ENCODE peak calls at places on chromosomes 13 and 19, in nine cellular contexts. B is H7, T is right lobe of liver, F is IMR-90, X is WTC11, I is astrocyte of the spinal cord, N is neuronal stem cell, Q is renal cortical epithelial cell, U is NCI-H345. R is an unnamed sample.

GRCh38 chr13:66033924-66034323 is 1196.2 kb downstream of the PCDH9 start:
- DNase-seq in I (no peak), N (no peak), B (peak), F (no peak), T (no peak), U (no peak), X (no peak), Q (no peak), R (no peak)

GRCh38 chr19:14410054-14410774 is 8.9 kb downstream of the DDX39A start:
- DNase-seq in N (no peak), U (no peak), X (no peak), T (no peak), I (no peak), B (peak), Q (no peak), F (no peak), R (peak)

GRCh38 chr19:51098366-51099069 is 9.7 kb downstream of the CTU1 start:
- DNase-seq in N (no peak), U (no peak), F (no peak), Q (no peak), X (no peak), B (peak), I (no peak), T (peak), R (no peak)

GRCh38 chr13:81872581-81872980 is 1531.7 kb upstream of the SPRY2 start:
- DNase-seq in I (peak), X (no peak), U (peak), T (no peak), B (peak), F (no peak), Q (peak), N (peak), R (no peak)

GRCh38 chr13:51122868-51123267 is 11.8 kb upstream of the C13orf42 start:
- DNase-seq in U (no peak), B (no peak), T (no peak), I (no peak), Q (peak), N (no peak), F (no peak), X (no peak), R (no peak)

GRCh38 chr13:113819731-113820715 is 43.9 kb downstream of the GAS6 start:
- DNase-seq in B (no peak), U (no peak), T (no peak), X (no peak), Q (no peak), F (no peak), N (no peak), I (peak), R (no peak)

GRCh38 chr13:110412132-110412912 is 105.2 kb downstream of the COL4A2 start:
- DNase-seq in I (peak), B (peak), X (peak), N (peak), Q (peak), F (peak), U (peak), T (peak), R (peak)

GRCh38 chr13:69545500-69546025 is 562.1 kb upstream of the ATXN8OS start:
- DNase-seq in Q (no peak), T (no peak), B (no peak), X (no peak), N (no peak), I (no peak), F (no peak), U (no peak), R (no peak)

GRCh38 chr19:2022289-2022688 is 6.8 kb upstream of the BTBD2 start:
- DNase-seq in N (no peak), T (no peak), U (no peak), I (no peak), Q (no peak), B (no peak), F (no peak), X (no peak), R (no peak)

GRCh38 chr13:99944606-99945005 is 27.0 kb downstream of the ZIC5 start:
- DNase-seq in Q (no peak), I (no peak), T (no peak), B (no peak), N (no peak), F (no peak), U (no peak), X (no peak), R (no peak)

GRCh38 chr19:6751189-6751588 is 11.7 kb downstream of the TRIP10 start:
- DNase-seq in X (no peak), I (no peak), F (no peak), Q (no peak), U (no peak), N (no peak), B (no peak), T (no peak), R (no peak)

GRCh38 chr19:48638831-48639381 is 1.7 kb upstream of the DBP start:
- DNase-seq in U (no peak), Q (no peak), B (peak), I (no peak), F (no peak), N (no peak), T (no peak), X (peak), R (peak)

GRCh38 chr13:75763511-75763910 is 127.4 kb downstream of the LMO7 start:
- DNase-seq in T (no peak), B (no peak), F (no peak), U (no peak), X (no peak), I (no peak), Q (no peak), N (no peak), R (no peak)

GRCh38 chr19:50994129-50994528 is 7.3 kb downstream of the KLK8 start:
- DNase-seq in U (no peak), X (no peak), B (no peak), Q (no peak), T (no peak), I (no peak), N (no peak), F (no peak), R (no peak)

GRCh38 chr13:76965759-76966421 is 17.6 kb downstream of the ACOD1 start:
- DNase-seq in F (peak), B (no peak), X (no peak), Q (peak), U (peak), T (no peak), N (no peak), I (peak), R (peak)

GRCh38 chr13:75452564-75452963 is 29.4 kb downstream of the TBC1D4 start:
- DNase-seq in U (no peak), F (no peak), I (no peak), N (no peak), X (no peak), T (peak), B (no peak), Q (peak), R (no peak)

GRCh38 chr13:90640976-90641375 is 706.5 kb upstream of the MIR17HG start:
- DNase-seq in F (no peak), B (no peak), Q (peak), N (no peak), I (peak), X (no peak), U (no peak), T (no peak), R (no peak)

GRCh38 chr19:2014731-2015610 is 543 bp downstream of the BTBD2 start:
- DNase-seq in Q (no peak), F (no peak), T (peak), U (no peak), B (peak), X (peak), N (peak), I (no peak), R (peak)

GRCh38 chr19:719636-720377 is 11.1 kb downstream of the PALM start:
- DNase-seq in X (no peak), N (no peak), B (peak), T (no peak), U (no peak), Q (no peak), F (no peak), I (no peak), R (peak)

GRCh38 chr19:7069904-7070226 is 362 bp downstream of the ZNF557 start:
- DNase-seq in I (no peak), F (no peak), T (no peak), U (no peak), B (no peak), N (peak), X (no peak), Q (no peak), R (no peak)

GRCh38 chr13:23610966-23611486 is 40.8 kb downstream of the TNFRSF19 start:
- DNase-seq in U (no peak), I (peak), B (no peak), T (no peak), F (peak), N (no peak), X (no peak), Q (no peak), R (no peak)

GRCh38 chr19:18653853-18654252 is 17.0 kb downstream of the KLHL26 start:
- DNase-seq in X (no peak), T (no peak), N (no peak), Q (no peak), U (no peak), B (no peak), F (no peak), I (no peak), R (no peak)

GRCh38 chr13:106104281-106104901 is 431.1 kb downstream of the EFNB2 start:
- DNase-seq in Q (peak), F (peak), I (peak), B (no peak), N (peak), X (no peak), T (no peak), U (no peak), R (peak)

GRCh38 chr19:41253660-41254059 is 10.5 kb upstream of the HNRNPUL1 start:
- DNase-seq in U (no peak), F (no peak), B (no peak), I (no peak), X (no peak), N (no peak), T (no peak), Q (no peak), R (no peak)

GRCh38 chr19:48466571-48467325 is 2.4 kb upstream of the CYTH2 start:
- DNase-seq in I (peak), B (no peak), X (no peak), N (no peak), T (no peak), F (peak), U (no peak), Q (peak), R (peak)

GRCh38 chr13:112186091-112186490 is 119.1 kb downstream of the SOX1 start:
- DNase-seq in T (no peak), B (no peak), X (no peak), F (no peak), N (no peak), U (no peak), Q (no peak), I (no peak), R (no peak)

GRCh38 chr19:21147540-21147939 is 5.7 kb downstream of the ZNF431 start:
- DNase-seq in B (no peak), T (no peak), N (no peak), U (no peak), Q (no peak), I (no peak), X (no peak), F (no peak), R (no peak)

GRCh38 chr19:55289117-55289796 is 5.5 kb downstream of the BRSK1 start:
- DNase-seq in B (no peak), U (no peak), T (no peak), I (no peak), F (no peak), N (no peak), Q (no peak), X (no peak), R (no peak)

R was measured in AG08396.